ENCODE peak calls at places on chromosomes 4 and X, in seven cellular contexts. V is heart right ventricle, J is cardiac fibroblast, C is AG10803, K is stomach, X is cardiac muscle cell, T is hepatocyte. R is an unnamed sample.

GRCh38 chr4:144547678-144548298 is 98.2 kb upstream of the HHIP start:
- DNase-seq in C (no peak), T (no peak), V (no peak), J (no peak), X (no peak), K (no peak), R (no peak)

GRCh38 chrX:10110984-10111363 is 45.8 kb upstream of the CLCN4 start:
- DNase-seq in J (no peak), C (peak; percentile 45), T (no peak), V (no peak), X (no peak), K (no peak), R (no peak)

GRCh38 chr4:13917010-13917409 is 289.5 kb upstream of the BOD1L1 start:
- DNase-seq in V (no peak), X (no peak), J (peak; percentile 59), C (peak; percentile 94), K (no peak), T (no peak), R (no peak)

GRCh38 chr4:91958651-91959050 is 345.1 kb upstream of the GRID2 start:
- DNase-seq in J (peak; percentile 39), K (no peak), T (peak; percentile 32), X (no peak), V (no peak), C (no peak), R (no peak)

GRCh38 chr4:41160010-41160789 is 54.1 kb downstream of the APBB2 start:
- DNase-seq in V (no peak), T (peak; percentile 78), X (no peak), K (no peak), J (peak; percentile 91), C (peak; percentile 90), R (no peak)

GRCh38 chr4:63814171-63814964 is 594.9 kb downstream of the TECRL start:
- DNase-seq in V (no peak), T (no peak), K (no peak), C (no peak), X (no peak), J (no peak), R (no peak)

GRCh38 chrX:109448539-109448938 is 33.3 kb downstream of the GUCY2F start:
- DNase-seq in V (no peak), T (peak; percentile 68), C (no peak), J (peak; percentile 0), K (no peak), X (no peak), R (no peak)

GRCh38 chrX:31629195-31629594 is 557.4 kb upstream of the FTHL17 start:
- DNase-seq in X (no peak), J (no peak), T (no peak), K (no peak), C (no peak), V (no peak), R (no peak)

GRCh38 chrX:114077773-114078172 is 506.1 kb upstream of the HTR2C start:
- DNase-seq in T (no peak), X (no peak), J (no peak), V (no peak), K (no peak), C (no peak), R (no peak)

GRCh38 chrX:110741213-110741796 is 54.3 kb downstream of the CHRDL1 start:
- DNase-seq in V (no peak), X (no peak), K (no peak), T (peak; percentile 8), J (peak; percentile 29), C (peak; percentile 62), R (no peak)

DNA sequence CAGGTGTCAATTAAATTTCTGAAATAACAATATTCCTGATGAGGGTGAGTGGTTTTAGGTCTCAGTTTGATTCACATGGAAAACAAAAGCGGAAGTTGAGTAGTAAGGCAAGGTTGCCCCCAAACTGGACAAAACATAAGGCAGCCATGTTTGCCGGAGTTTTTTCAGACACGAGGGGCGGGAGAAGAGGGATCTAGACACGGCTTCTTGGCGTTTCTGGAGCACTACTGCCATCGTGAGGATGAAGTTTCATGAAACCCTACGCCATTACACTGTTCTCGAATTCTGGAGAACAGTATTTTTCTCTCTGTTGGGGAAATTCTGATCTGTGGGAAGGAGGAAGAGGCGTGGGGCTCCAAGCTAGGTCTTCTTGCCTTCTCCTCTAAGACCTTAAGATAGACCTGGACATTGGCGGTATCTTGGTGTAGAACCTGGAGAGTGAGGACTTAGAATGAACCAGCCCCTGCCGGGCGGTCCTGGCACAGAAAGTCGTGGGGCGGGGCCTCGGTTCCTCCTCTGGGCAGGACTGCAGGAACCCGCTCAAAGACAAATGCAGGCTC is 160.3 kb downstream of the OR13H1 start:
- DNase-seq in K (peak; percentile 91), T (no peak), X (no peak), V (peak; percentile 4), J (no peak), C (peak; percentile 5), R (no peak)
- TF ChIP-seq CTCF in K (no peak), T (no peak), X (no peak), V (peak; percentile 60), J (no peak), C (no peak), R (no peak)

GRCh38 chrX:134602410-134602809 is 55.9 kb downstream of the PLAC1 start:
- DNase-seq in C (no peak), X (no peak), T (no peak), K (no peak), V (no peak), J (no peak), R (no peak)

GRCh38 chrX:134604701-134605271 is 53.5 kb downstream of the PLAC1 start:
- DNase-seq in T (peak; percentile 27), V (peak; percentile 19), C (peak; percentile 47), J (peak; percentile 73), X (peak; percentile 57), K (peak; percentile 74), R (no peak)

GRCh38 chrX:134601240-134601639 is 57.0 kb downstream of the PLAC1 start:
- DNase-seq in C (peak; percentile 60), X (no peak), J (peak; percentile 59), K (no peak), T (no peak), V (no peak), R (no peak)

GRCh38 chrX:134600714-134601113 is 57.6 kb downstream of the PLAC1 start:
- DNase-seq in C (peak; percentile 67), V (no peak), X (no peak), K (no peak), J (peak; percentile 37), T (no peak), R (no peak)

GRCh38 chrX:134603806-134604700 is 54.2 kb downstream of the PLAC1 start:
- DNase-seq in C (peak; percentile 96), K (no peak), T (no peak), X (no peak), V (no peak), J (peak; percentile 91), R (no peak)
- TF ChIP-seq CTCF in C (peak; percentile 49), K (no peak), T (no peak), X (peak; percentile 34), V (peak; percentile 7), J (peak; percentile 39), R (no peak)

GRCh38 chr4:76090241-76090691 is 15.8 kb downstream of the ART3 start:
- DNase-seq in V (peak; percentile 16), C (peak; percentile 72), K (no peak), J (peak; percentile 81), X (no peak), T (peak; percentile 34), R (no peak)

GRCh38 chr4:76088719-76089118 is 14.2 kb downstream of the ART3 start:
- DNase-seq in V (no peak), T (no peak), J (no peak), X (no peak), C (no peak), K (no peak), R (no peak)

GRCh38 chr4:76083386-76083785 is 8.9 kb downstream of the ART3 start:
- DNase-seq in T (no peak), J (no peak), V (no peak), K (no peak), C (no peak), X (no peak), R (no peak)

GRCh38 chr4:76084542-76084941 is 10.0 kb downstream of the ART3 start:
- DNase-seq in T (no peak), X (peak; percentile 8), J (no peak), C (no peak), K (no peak), V (no peak), R (no peak)

GRCh38 chr4:76087007-76087769 is 12.7 kb downstream of the ART3 start:
- DNase-seq in T (peak; percentile 77), J (peak; percentile 73), X (peak; percentile 80), V (peak; percentile 57), C (peak; percentile 40), K (peak; percentile 33), R (peak; percentile 42)
- TF ChIP-seq CTCF in T (peak; percentile 62), J (peak; percentile 73), X (peak; percentile 75), V (peak; percentile 57), C (peak; percentile 69), K (no peak), R (peak; percentile 38)

GRCh38 chr4:143399113-143399949 is 62.7 kb downstream of the GAB1 start:
- DNase-seq in V (no peak), X (peak; percentile 39), J (peak; percentile 41), T (peak; percentile 40), C (peak; percentile 27), K (no peak), R (no peak)

GRCh38 chr4:143395054-143395453 is 58.4 kb downstream of the GAB1 start:
- DNase-seq in C (no peak), J (no peak), K (no peak), X (no peak), V (no peak), T (no peak), R (no peak)

GRCh38 chr4:143397335-143397734 is 60.7 kb downstream of the GAB1 start:
- DNase-seq in K (no peak), V (no peak), T (no peak), J (no peak), X (no peak), C (no peak), R (no peak)

GRCh38 chr4:143397887-143398286 is 61.2 kb downstream of the GAB1 start:
- DNase-seq in J (no peak), X (no peak), V (no peak), T (no peak), K (no peak), C (no peak), R (no peak)

GRCh38 chr4:143396695-143397094 is 60.0 kb downstream of the GAB1 start:
- DNase-seq in C (no peak), V (no peak), J (no peak), X (no peak), K (no peak), T (no peak), R (no peak)
- TF ChIP-seq CTCF in C (no peak), V (no peak), J (peak; percentile 33), X (peak; percentile 12), K (no peak), T (no peak), R (no peak)

DNA sequence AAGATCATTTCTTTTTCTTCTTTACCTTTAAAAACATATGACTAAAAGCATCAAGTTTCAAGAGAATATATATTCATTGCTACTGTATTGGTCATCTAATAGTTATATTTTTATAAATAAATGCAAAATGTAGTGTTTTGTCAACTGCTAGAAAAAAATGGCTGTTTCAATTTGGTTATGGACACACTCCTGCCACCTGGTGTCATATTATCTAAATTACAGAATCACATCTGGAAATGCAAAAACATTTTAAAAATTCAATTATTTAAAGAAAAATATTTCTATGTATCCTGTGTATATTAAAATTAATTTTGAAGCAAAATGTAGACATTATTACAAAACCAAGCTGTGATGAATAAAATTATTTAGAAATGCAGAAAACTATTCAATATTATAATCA is 329.4 kb upstream of the PCDH18 start:
- DNase-seq in X (peak; percentile 25), C (peak; percentile 23), K (no peak), T (peak; percentile 25), V (no peak), J (peak; percentile 57), R (no peak)
- TF ChIP-seq CTCF in X (peak; percentile 49), C (peak; percentile 64), K (no peak), T (peak; percentile 71), V (peak; percentile 52), J (peak; percentile 43), R (peak; percentile 64)

R was measured in glutamatergic neuron.